ENCODE peak calls at places on chromosomes 16 and 17, in six cellular contexts. Q is NCI-H1694 treated with DMSO at 0.1 percent for 48 hours, W is HT1080, H is HEK293T, T is stromal cell of bone marrow, O is ureter. Z is an unnamed sample.

GRCh38 chr17:42347198-42347597 is 41.0 kb downstream of the STAT3 start:
- DNase-seq in T (peak; percentile 81), H (no peak), W (peak; percentile 62), O (peak; percentile 69), Q (no peak), Z (peak; percentile 62)

GRCh38 chr16:66324785-66325184 is 41.7 kb upstream of the CDH5 start:
- DNase-seq in Q (peak; percentile 65), W (peak; percentile 54), H (peak; percentile 67), O (no peak), T (no peak), Z (peak; percentile 43)

GRCh38 chr17:76382803-76383644 is 1.4 kb upstream of the SPHK1 start:
- DNase-seq in H (peak; percentile 53), T (no peak), Q (no peak), W (peak; percentile 41), O (no peak), Z (peak; percentile 86)

GRCh38 chr17:40560592-40561293 is 4.5 kb downstream of the CCR7 start:
- DNase-seq in Q (no peak), H (no peak), O (peak; percentile 64), T (peak; percentile 61), W (peak; percentile 74), Z (peak; percentile 83)

GRCh38 chr17:37664214-37664613 is 21.0 kb upstream of the DDX52 start:
- DNase-seq in H (no peak), Q (no peak), O (no peak), W (no peak), T (no peak), Z (no peak)

GRCh38 chr16:81730090-81731051 is 48.7 kb upstream of the PLCG2 start:
- DNase-seq in Q (peak; percentile 59), T (peak; percentile 38), O (peak; percentile 84), H (peak; percentile 84), W (peak; percentile 75), Z (peak; percentile 92)

GRCh38 chr16:49472598-49472997 is 99.0 kb downstream of the C16orf78 start:
- DNase-seq in H (no peak), W (no peak), Q (peak; percentile 90), O (peak; percentile 29), T (no peak), Z (no peak)

GRCh38 chr17:74290340-74290739 is 16.3 kb downstream of the DNAI2 start:
- DNase-seq in H (no peak), T (no peak), Q (no peak), W (no peak), O (no peak), Z (no peak)

GRCh38 chr17:320139-320538 is 32.5 kb downstream of the RPH3AL start:
- DNase-seq in T (no peak), H (no peak), Q (peak; percentile 42), O (no peak), W (no peak), Z (no peak)

GRCh38 chr17:44400226-44400847 is 10.9 kb upstream of the ITGA2B start:
- DNase-seq in H (no peak), W (no peak), T (no peak), Q (no peak), O (no peak), Z (no peak)

GRCh38 chr16:4316732-4317461 is 1.0 kb downstream of the GLIS2 start:
- DNase-seq in O (peak; percentile 57), Q (no peak), W (peak; percentile 52), T (no peak), H (no peak), Z (peak; percentile 56)

GRCh38 chr17:43570518-43570928 is 24.4 kb upstream of the ETV4 start:
- DNase-seq in T (peak; percentile 23), H (no peak), O (no peak), Q (no peak), W (peak; percentile 95), Z (peak; percentile 83)

GRCh38 chr17:74631468-74632195 is 8.1 kb upstream of the CD300E start:
- DNase-seq in Q (peak; percentile 32), W (peak; percentile 7), O (no peak), H (no peak), T (no peak), Z (peak; percentile 28)

GRCh38 chr16:20611350-20611902 is 35.3 kb upstream of the ACSM2B start:
- DNase-seq in W (no peak), O (no peak), Q (no peak), H (no peak), T (no peak), Z (no peak)

GRCh38 chr17:12958786-12959185 is 59.0 kb downstream of the ELAC2 start:
- DNase-seq in O (no peak), H (no peak), T (peak; percentile 54), Q (no peak), W (peak; percentile 40), Z (peak; percentile 88)

GRCh38 chr16:57871457-57871856 is 69.2 kb upstream of the KIFC3 start:
- DNase-seq in T (peak; percentile 31), O (no peak), Q (no peak), W (peak; percentile 89), H (no peak), Z (no peak)

GRCh38 chr17:42276359-42276608 is at the start of gene STAT5B:
- DNase-seq in T (peak; percentile 44), O (peak; percentile 60), W (no peak), Q (no peak), H (peak; percentile 85), Z (peak; percentile 75)

GRCh38 chr17:78898947-78899346 is 4.1 kb downstream of the CEP295NL start:
- DNase-seq in T (no peak), W (no peak), H (no peak), O (no peak), Q (no peak), Z (no peak)

GRCh38 chr17:72087876-72088275 is 32.9 kb upstream of the SOX9 start:
- DNase-seq in W (no peak), H (no peak), O (no peak), T (no peak), Q (no peak), Z (no peak)

GRCh38 chr17:19482571-19482970 is 51.1 kb upstream of the SLC47A1 start:
- DNase-seq in O (no peak), H (no peak), W (no peak), T (peak; percentile 38), Q (no peak), Z (no peak)

GRCh38 chr17:64920419-64921172 is 1.3 kb upstream of the LRRC37A3 start:
- DNase-seq in Q (no peak), H (no peak), W (no peak), T (no peak), O (no peak), Z (no peak)

GRCh38 chr16:65572156-65572555 is 450.3 kb upstream of the CDH11 start:
- DNase-seq in Q (no peak), O (no peak), T (peak; percentile 60), H (no peak), W (peak; percentile 68), Z (peak; percentile 60)

GRCh38 chr17:50026901-50027638 is 28.8 kb upstream of the ITGA3 start:
- DNase-seq in T (peak; percentile 65), O (peak; percentile 90), H (peak; percentile 89), Q (peak; percentile 46), W (peak; percentile 92), Z (peak; percentile 85)

GRCh38 chr17:61223725-61224124 is 175.9 kb upstream of the TBX2 start:
- DNase-seq in Q (no peak), O (no peak), W (no peak), H (no peak), T (no peak), Z (no peak)

GRCh38 chr16:65833171-65833871 is 533.2 kb upstream of the CDH5 start:
- DNase-seq in H (no peak), W (peak; percentile 11), T (peak; percentile 37), Q (no peak), O (peak; percentile 52), Z (peak; percentile 21)

GRCh38 chr17:74239169-74239568 is 25.8 kb downstream of the TTYH2 start:
- DNase-seq in T (no peak), Q (no peak), W (peak; percentile 19), O (peak; percentile 57), H (no peak), Z (peak; percentile 25)

GRCh38 chr17:49715717-49716279 is 8.0 kb upstream of the SLC35B1 start:
- DNase-seq in Q (no peak), O (no peak), H (no peak), T (no peak), W (peak; percentile 13), Z (peak; percentile 68)

GRCh38 chr17:47720754-47721533 is 12.1 kb upstream of the TBX21 start:
- DNase-seq in T (peak; percentile 41), O (no peak), W (peak; percentile 42), Q (no peak), H (peak; percentile 25), Z (peak; percentile 67)

GRCh38 chr16:54431041-54431996 is 144.7 kb upstream of the IRX3 start:
- DNase-seq in T (peak; percentile 51), O (no peak), H (no peak), W (no peak), Q (no peak), Z (no peak)

GRCh38 chr16:72189865-72190371 is 18.0 kb upstream of the PMFBP1 start:
- DNase-seq in O (no peak), W (peak; percentile 65), H (no peak), Q (no peak), T (peak; percentile 52), Z (peak; percentile 10)